ENCODE peak calls at places on chromosomes 13 and 19, in nine cellular contexts. C, G, T, U, F, J, Y, I and P are unnamed samples.

GRCh38 chr13:41652735-41653361 is 195.5 kb downstream of the RGCC start:
- DNase-seq in U (peak), J (peak), I (no peak), G (peak), Y (no peak), C (no peak), T (peak), F (no peak), P (no peak)

GRCh38 chr19:45160870-45161714 is at the start of gene NKPD1:
- DNase-seq in T (no peak), I (no peak), J (no peak), Y (no peak), F (no peak), G (no peak), U (no peak), C (no peak), P (no peak)

GRCh38 chr19:273393-273792 is 17.8 kb downstream of the PLPP2 start:
- DNase-seq in T (no peak), F (no peak), I (no peak), Y (no peak), G (no peak), C (no peak), U (no peak), J (no peak), P (no peak)

GRCh38 chr13:95411641-95412040 is 110.4 kb upstream of the ABCC4 start:
- DNase-seq in I (no peak), G (no peak), Y (peak), C (no peak), J (no peak), F (no peak), T (no peak), U (no peak), P (no peak)

GRCh38 chr13:46565808-46566750 is 13.1 kb downstream of the LRCH1 start:
- DNase-seq in G (no peak), I (no peak), C (no peak), T (no peak), Y (no peak), J (peak), F (no peak), U (no peak), P (no peak)

GRCh38 chr19:3325451-3325850 is 40.9 kb upstream of the NFIC start:
- DNase-seq in F (no peak), J (no peak), Y (no peak), C (no peak), I (no peak), G (no peak), U (no peak), T (no peak), P (no peak)

GRCh38 chr19:56839665-56840451 is 668 bp downstream of the PEG3 start:
- DNase-seq in F (no peak), I (no peak), C (no peak), Y (no peak), U (peak), G (peak), J (peak), T (peak), P (peak)

GRCh38 chr19:343941-344624 is 513 bp downstream of the MIER2 start:
- DNase-seq in G (no peak), C (no peak), I (no peak), F (no peak), U (no peak), T (peak), J (no peak), Y (peak), P (no peak)

GRCh38 chr19:45499196-45500180 is 1.2 kb downstream of the PPM1N start:
- DNase-seq in U (no peak), T (peak), I (no peak), J (no peak), Y (peak), F (no peak), C (no peak), G (no peak), P (no peak)

GRCh38 chr19:33434886-33435705 is 61.6 kb downstream of the CEBPG start:
- DNase-seq in G (no peak), C (no peak), J (no peak), F (no peak), U (no peak), I (no peak), T (peak), Y (no peak), P (no peak)

GRCh38 chr19:40717880-40718773 is 1.2 kb downstream of the ITPKC start:
- DNase-seq in F (no peak), U (no peak), G (peak), C (no peak), T (peak), J (peak), Y (no peak), I (no peak), P (no peak)

GRCh38 chr19:13104848-13105646 is 2.4 kb upstream of the LYL1 start:
- DNase-seq in Y (no peak), T (no peak), J (no peak), G (no peak), F (no peak), U (no peak), I (no peak), C (no peak), P (no peak)